ENCODE peak calls at places on chromosome 14, in four cellular contexts. Z is central memory CD4-positive, alpha-beta T cell; H is GM13977; G is head of caudate nucleus. M is an unnamed sample.

GRCh38 chr14:50954811-50955372 is 10.6 kb upstream of the PYGL start:
- DNase-seq in G (peak; percentile 25), H (peak; percentile 71), Z (no peak), M (no peak)

GRCh38 chr14:100376751-100377171 is 53.6 kb downstream of the SLC25A47 start:
- DNase-seq in Z (no peak), H (no peak), G (no peak), M (no peak)

GRCh38 chr14:20417250-20418186 is 4.2 kb upstream of the TEP1 start:
- DNase-seq in Z (no peak), H (no peak), G (no peak), M (no peak)

GRCh38 chr14:102087762-102088011 is 843 bp upstream of the HSP90AA1 start:
- DNase-seq in G (no peak), Z (no peak), H (no peak), M (no peak)

GRCh38 chr14:64736271-64737131 is 32.3 kb downstream of the PLEKHG3 start:
- DNase-seq in Z (no peak), G (no peak), H (no peak), M (no peak)

GRCh38 chr14:54669759-54670630 is 103.1 kb downstream of the SAMD4A start:
- DNase-seq in H (no peak), Z (peak; percentile 17), G (no peak), M (peak; percentile 61)

GRCh38 chr14:92760524-92760805 is 12.0 kb upstream of the LGMN start:
- DNase-seq in H (no peak), Z (no peak), G (no peak), M (no peak)

GRCh38 chr14:99634443-99634842 is 10.5 kb upstream of the HHIPL1 start:
- DNase-seq in Z (no peak), G (no peak), H (no peak), M (no peak)

GRCh38 chr14:19873178-19873577 is 1.8 kb upstream of the OR4K2 start:
- DNase-seq in G (no peak), Z (no peak), H (no peak), M (no peak)

GRCh38 chr14:37196604-37197420 is 925 bp upstream of the MIPOL1 start:
- DNase-seq in H (no peak), Z (no peak), G (no peak), M (no peak)

GRCh38 chr14:61498811-61499210 is 177.4 kb downstream of the PRKCH start:
- DNase-seq in Z (no peak), H (no peak), G (no peak), M (no peak)

GRCh38 chr14:92573761-92574498 is 60.3 kb downstream of the RIN3 start:
- DNase-seq in G (no peak), H (no peak), Z (no peak), M (no peak)

GRCh38 chr14:104821971-104822608 is 21.2 kb downstream of the ZBTB42 start:
- DNase-seq in G (no peak), H (no peak), Z (no peak), M (no peak)

GRCh38 chr14:31712244-31713127 is 151.3 kb downstream of the NUBPL start:
- DNase-seq in Z (no peak), H (no peak), G (no peak), M (no peak)

GRCh38 chr14:105059035-105059916 is 6.0 kb downstream of the GPR132 start:
- DNase-seq in G (no peak), Z (peak; percentile 81), H (no peak), M (no peak)

GRCh38 chr14:44963775-44964380 is 1.9 kb downstream of the TOGARAM1 start:
- DNase-seq in G (peak; percentile 36), Z (no peak), H (no peak), M (no peak)

GRCh38 chr14:96574633-96575191 is 72.5 kb downstream of the PAPOLA start:
- DNase-seq in Z (no peak), H (no peak), G (no peak), M (no peak)

GRCh38 chr14:54572316-54572715 is 5.4 kb downstream of the SAMD4A start:
- DNase-seq in Z (no peak), G (no peak), H (no peak), M (no peak)

GRCh38 chr14:67487937-67488893 is at the start of gene TMEM229B:
- DNase-seq in H (peak; percentile 91), G (peak; percentile 38), Z (peak; percentile 84), M (peak; percentile 90)

GRCh38 chr14:96637521-96637920 is 135.3 kb downstream of the PAPOLA start:
- DNase-seq in G (no peak), H (no peak), Z (no peak), M (no peak)

GRCh38 chr14:53011053-53011462 is 60.2 kb upstream of the FERMT2 start:
- DNase-seq in H (no peak), Z (no peak), G (peak; percentile 33), M (no peak)

GRCh38 chr14:93410021-93410420 is 20.7 kb upstream of the UNC79 start:
- DNase-seq in H (no peak), Z (no peak), G (no peak), M (no peak)

GRCh38 chr14:71242237-71242748 is 335.0 kb downstream of the PCNX1 start:
- DNase-seq in H (no peak), Z (no peak), G (no peak), M (no peak)

GRCh38 chr14:81536125-81536771 is 2.6 kb upstream of the SEL1L start:
- DNase-seq in H (no peak), Z (no peak), G (no peak), M (no peak)

GRCh38 chr14:53954551-53955233 is 1.9 kb downstream of the BMP4 start:
- DNase-seq in G (no peak), Z (no peak), H (peak; percentile 52), M (no peak)

GRCh38 chr14:70032447-70032846 is 153.2 kb downstream of the SMOC1 start:
- DNase-seq in G (no peak), Z (no peak), H (no peak), M (no peak)

GRCh38 chr14:62947291-62947690 is 98.0 kb downstream of the KCNH5 start:
- DNase-seq in Z (no peak), H (no peak), G (no peak), M (no peak)

GRCh38 chr14:59688224-59689170 is 111.9 kb upstream of the CCDC175 start:
- DNase-seq in H (peak; percentile 41), G (peak; percentile 22), Z (no peak), M (no peak)

GRCh38 chr14:29227631-29228030 is 461.0 kb downstream of the FOXG1 start:
- DNase-seq in H (no peak), Z (no peak), G (no peak), M (no peak)

GRCh38 chr14:74652541-74652940 is 40.5 kb upstream of the LTBP2 start:
- DNase-seq in Z (no peak), G (peak; percentile 6), H (no peak), M (no peak)

GRCh38 chr14:54221432-54221803 is 175.4 kb upstream of the CDKN3 start:
- DNase-seq in G (no peak), Z (no peak), H (peak; percentile 38), M (no peak)

GRCh38 chr14:93533864-93534263 is 103.1 kb downstream of the UNC79 start:
- DNase-seq in Z (no peak), G (no peak), H (peak; percentile 34), M (no peak)

GRCh38 chr14:88986146-88986841 is 161.8 kb downstream of the TTC8 start:
- DNase-seq in G (no peak), Z (no peak), H (no peak), M (no peak)

GRCh38 chr14:61184117-61184516 is 97.0 kb downstream of the TMEM30B start:
- DNase-seq in G (no peak), Z (no peak), H (no peak), M (no peak)

GRCh38 chr14:23186913-23187654 is 3.6 kb upstream of the SLC7A8 start:
- DNase-seq in G (peak; percentile 49), Z (no peak), H (peak; percentile 68), M (no peak)

GRCh38 chr14:51534623-51535022 is 117.1 kb upstream of the FRMD6 start:
- DNase-seq in H (no peak), Z (no peak), G (no peak), M (no peak)

GRCh38 chr14:58533417-58533816 is 104.3 kb upstream of the DACT1 start:
- DNase-seq in Z (no peak), G (peak; percentile 62), H (no peak), M (no peak)

GRCh38 chr14:100239200-100239839 is 376 bp downstream of the YY1 start:
- DNase-seq in H (no peak), G (peak; percentile 27), Z (no peak), M (no peak)

GRCh38 chr14:75301666-75302325 is 23.2 kb downstream of the FOS start:
- DNase-seq in H (no peak), G (no peak), Z (no peak), M (no peak)

M was measured in natural killer cell treated with Interleukin-12 subunit alpha and Interleukin-12 subunit beta and Interleukin-15 and Interleukin-18, amount 100 ng/mL, for 72 hours.